ENCODE peak calls at places on chromosomes 1 and 21, in five cellular contexts. V is IMR-90, H is endothelial cell, E is pancreas, Y is heart left ventricle. O is an unnamed sample.

GRCh38 chr1:46802901-46803574 is 4.2 kb downstream of the CYP4B1 start:
- DNase-seq in H (no peak), E (no peak), Y (no peak), V (no peak), O (no peak)

GRCh38 chr1:246988316-246988715 is 19.5 kb downstream of the ZNF695 start:
- DNase-seq in Y (no peak), E (no peak), H (no peak), V (no peak), O (no peak)

GRCh38 chr1:174800221-174800791 is 199.4 kb upstream of the CACYBP start:
- DNase-seq in E (no peak), Y (no peak), V (peak; percentile 3), H (no peak), O (no peak)

GRCh38 chr1:24868016-24868875 is 61.8 kb downstream of the RUNX3 start:
- DNase-seq in Y (no peak), V (no peak), H (no peak), E (no peak), O (peak; percentile 26)

GRCh38 chr1:1325288-1326074 is 879 bp downstream of the CPTP start:
- DNase-seq in V (no peak), E (no peak), H (no peak), Y (peak; percentile 88), O (no peak)

GRCh38 chr1:79375352-79375751 is 368.8 kb upstream of the ADGRL4 start:
- DNase-seq in H (no peak), Y (no peak), E (no peak), V (no peak), O (no peak)

GRCh38 chr21:28393279-28393678 is 599.4 kb downstream of the LTN1 start:
- DNase-seq in E (peak; percentile 76), Y (no peak), H (no peak), V (peak; percentile 21), O (no peak)

GRCh38 chr21:23541571-23541970 is 2065.7 kb downstream of the MRPL39 start:
- DNase-seq in Y (no peak), E (no peak), H (no peak), V (no peak), O (no peak)

GRCh38 chr1:184315254-184315653 is 71.6 kb upstream of the C1orf21 start:
- DNase-seq in Y (no peak), E (no peak), H (no peak), V (peak; percentile 29), O (no peak)

GRCh38 chr1:41474490-41475271 is 9.8 kb downstream of the EDN2 start:
- DNase-seq in Y (peak; percentile 54), V (no peak), E (peak; percentile 64), H (no peak), O (no peak)

GRCh38 chr1:237901284-237901870 is 10.7 kb upstream of the ZP4 start:
- DNase-seq in V (no peak), Y (no peak), H (peak; percentile 15), E (no peak), O (peak; percentile 22)
- TF ChIP-seq CTCF in V (peak; percentile 22), Y (no peak), H (peak; percentile 75), E (no peak), O (peak; percentile 37)

GRCh38 chr1:156021087-156021416 is 301 bp upstream of the SSR2 start:
- DNase-seq in Y (no peak), H (no peak), V (no peak), E (no peak), O (no peak)

GRCh38 chr1:156020293-156021086 is at the start of gene SSR2:
- DNase-seq in E (peak; percentile 88), V (peak; percentile 92), Y (peak; percentile 92), H (peak; percentile 86), O (peak; percentile 96)

GRCh38 chr1:156021954-156022353 is 1.2 kb upstream of the SSR2 start:
- DNase-seq in E (no peak), Y (no peak), V (no peak), H (no peak), O (no peak)

GRCh38 chr1:156026588-156026987 is 5.8 kb upstream of the SSR2 start:
- DNase-seq in V (no peak), Y (no peak), E (no peak), H (no peak), O (no peak)

DNA sequence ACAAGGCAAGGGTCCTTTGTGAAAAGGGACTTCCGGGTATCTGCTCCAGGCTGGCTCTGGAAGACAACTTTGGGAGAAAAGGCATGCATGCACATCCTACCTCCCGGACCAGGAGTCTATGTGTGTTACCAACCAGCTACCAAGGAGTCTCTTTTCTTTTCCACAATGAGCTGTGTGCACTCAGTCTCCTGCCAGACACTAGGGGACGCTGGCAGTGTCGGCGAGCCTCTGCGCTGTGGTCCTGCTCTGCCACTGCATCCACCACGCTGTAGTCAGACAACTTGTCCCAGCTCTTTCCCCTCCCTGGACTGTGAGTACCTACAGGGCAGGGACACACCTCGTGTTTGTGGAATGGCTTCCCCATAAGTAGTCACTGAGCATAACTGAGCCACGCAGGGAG is 5.1 kb upstream of the SSR2 start:
- DNase-seq in H (peak; percentile 75), E (peak; percentile 27), V (peak; percentile 45), Y (peak; percentile 43), O (peak; percentile 76)
- TF ChIP-seq CTCF in H (no peak), E (peak; percentile 52), V (peak; percentile 76), Y (peak; percentile 43), O (peak; percentile 46)

DNA sequence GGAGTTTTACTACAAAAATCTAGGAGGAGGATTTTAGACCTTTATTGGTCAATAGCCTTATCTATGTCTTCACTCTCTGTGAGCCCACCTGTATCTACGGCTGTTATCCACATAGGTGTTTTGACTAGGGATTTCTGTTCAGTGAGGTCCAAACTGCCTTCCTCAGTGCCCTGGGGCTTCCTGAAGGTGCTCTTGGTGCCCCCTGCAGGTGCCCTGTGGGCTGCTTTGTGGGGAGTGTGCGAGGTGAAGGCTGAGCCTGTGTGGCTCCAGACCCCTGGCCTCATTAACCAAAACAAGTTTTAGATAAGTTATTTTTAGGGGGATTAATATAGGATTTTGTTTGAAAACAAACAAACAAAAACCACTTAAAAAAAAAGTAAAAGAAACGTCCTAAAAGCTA is 122.5 kb downstream of the KIF26B start:
- DNase-seq in V (no peak), E (no peak), Y (no peak), H (peak; percentile 34), O (no peak)
- TF ChIP-seq CTCF in V (no peak), E (peak; percentile 19), Y (no peak), H (peak; percentile 17), O (no peak)

GRCh38 chr1:26546375-26546774 is 16.8 kb downstream of the RPS6KA1 start:
- DNase-seq in Y (no peak), H (no peak), E (no peak), V (no peak), O (no peak)
- TF ChIP-seq CTCF in Y (no peak), H (no peak), E (no peak), V (no peak), O (no peak)

GRCh38 chr1:186330758-186331157 is 44.3 kb downstream of the TPR start:
- DNase-seq in H (no peak), Y (no peak), V (no peak), E (no peak), O (no peak)
- TF ChIP-seq CTCF in H (peak; percentile 73), Y (peak; percentile 13), V (peak; percentile 16), E (no peak), O (no peak)

DNA sequence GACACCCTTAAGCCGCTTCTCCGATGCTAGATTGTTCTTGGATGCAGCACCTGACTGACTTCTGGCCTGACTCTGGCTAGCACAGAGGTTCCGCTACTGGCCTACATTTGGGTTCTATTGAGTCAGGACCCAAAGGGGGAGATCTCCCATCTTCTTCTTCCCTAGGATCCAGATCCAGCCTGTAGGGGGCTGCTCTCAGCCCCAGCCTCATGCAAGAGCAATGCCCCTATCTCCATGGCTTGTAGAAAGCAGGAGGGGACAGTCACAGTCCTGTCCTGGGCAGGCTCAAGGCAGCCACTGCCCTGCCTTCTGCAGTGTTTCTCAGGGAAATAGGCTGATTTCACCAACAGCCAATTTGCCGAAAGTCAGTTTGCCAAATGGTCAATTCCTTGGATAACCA is 6.3 kb upstream of the ADAR start:
- DNase-seq in H (no peak), Y (no peak), V (no peak), E (no peak), O (no peak)
- TF ChIP-seq CTCF in H (no peak), Y (no peak), V (no peak), E (no peak), O (no peak)

GRCh38 chr1:84668185-84668584 is 22.1 kb downstream of the SSX2IP start:
- DNase-seq in H (no peak), Y (no peak), V (no peak), E (no peak), O (no peak)
- TF ChIP-seq CTCF in H (no peak), Y (no peak), V (peak; percentile 14), E (no peak), O (no peak)

GRCh38 chr1:42845866-42846256 is 552 bp upstream of the ZNF691 start:
- DNase-seq in E (no peak), H (no peak), Y (no peak), V (no peak), O (no peak)

GRCh38 chr1:42847111-42847580 is 733 bp downstream of the ZNF691 start:
- DNase-seq in Y (no peak), V (no peak), H (no peak), E (no peak), O (no peak)

GRCh38 chr1:42847721-42848470 is 1.5 kb downstream of the ZNF691 start:
- DNase-seq in Y (no peak), E (no peak), H (no peak), V (no peak), O (no peak)

GRCh38 chr1:42845193-42845592 is 1.2 kb upstream of the ZNF691 start:
- DNase-seq in H (no peak), V (no peak), Y (no peak), E (no peak), O (no peak)

GRCh38 chr1:42846257-42847110 is at the start of gene ZNF691:
- DNase-seq in H (peak; percentile 84), V (peak; percentile 98), E (peak; percentile 95), Y (peak; percentile 97), O (peak; percentile 94)
- TF ChIP-seq CTCF in H (no peak), V (peak; percentile 42), E (no peak), Y (peak; percentile 37), O (peak; percentile 51)

O was measured in GM13976.